ENCODE peak calls at places on chromosomes 2 and 18, in seven cellular contexts. Z is SK-N-SH, P is fibroblast of lung, G is GM23248, S is PC-3, R is K562, U is MM.1S. A is an unnamed sample. For H4K20me1 and H3K4me1, the result is how much of the 10 kb centered on the place peaks cover.

GRCh38 chr2:95262896-95263542 is 11.2 kb upstream of the PROM2 start:
- DNase-seq in R (no peak), Z (peak), S (no peak), U (no peak), G (no peak), P (no peak), A (no peak)

GRCh38 chr18:39053569-39053968 is 1488.0 kb upstream of the CELF4 start:
- DNase-seq in P (peak), U (no peak), R (no peak), S (no peak), Z (peak), G (no peak), A (no peak)

GRCh38 chr18:64659186-64659585 is 510.3 kb upstream of the LINC00305 start:
- DNase-seq in Z (no peak), P (no peak), U (no peak), S (no peak), G (no peak), R (no peak), A (no peak)

GRCh38 chr18:11739893-11740292 is 50.8 kb downstream of the GNAL start:
- DNase-seq in U (no peak), Z (no peak), P (no peak), S (no peak), R (no peak), G (no peak), A (no peak)

GRCh38 chr18:24089626-24090337 is 49.1 kb upstream of the CABYR start:
- DNase-seq in S (no peak), R (no peak), U (no peak), P (no peak), Z (no peak), G (no peak), A (no peak)

GRCh38 chr2:133732982-133733670 is 164.9 kb upstream of the NCKAP5 start:
- DNase-seq in P (no peak), U (no peak), G (peak), Z (no peak), R (no peak), S (no peak), A (no peak)

GRCh38 chr2:18781541-18782280 is 192.3 kb upstream of the NT5C1B start:
- DNase-seq in U (no peak), G (no peak), P (no peak), R (no peak), S (no peak), Z (no peak), A (no peak)

GRCh38 chr2:527581-527980 is 149.6 kb downstream of the TMEM18 start:
- DNase-seq in Z (no peak), G (no peak), S (no peak), U (no peak), R (no peak), P (no peak), A (no peak)

GRCh38 chr2:232075080-232075479 is 113.6 kb downstream of the DIS3L2 start:
- DNase-seq in Z (no peak), U (no peak), P (peak), G (peak), R (no peak), S (peak), A (no peak)

GRCh38 chr2:106030287-106031268 is 163.5 kb downstream of the UXS1 start:
- DNase-seq in S (peak), P (peak), G (peak), U (no peak), Z (no peak), R (no peak), A (no peak)

GRCh38 chr2:209556354-209556961 is 132.6 kb downstream of the MAP2 start:
- DNase-seq in R (no peak), Z (peak), G (peak), S (peak), U (peak), P (peak), A (no peak)

GRCh38 chr2:167946367-167946955 is 300.9 kb downstream of the STK39 start:
- DNase-seq in P (no peak), R (no peak), S (no peak), G (no peak), Z (no peak), U (no peak), A (no peak)

GRCh38 chr2:65056990-65057375 is 767 bp downstream of the CEP68 start:
- DNase-seq in R (no peak), P (no peak), U (peak), Z (no peak), S (no peak), G (no peak), A (no peak)

GRCh38 chr2:76275788-76276187 is 565.1 kb upstream of the GCFC2 start:
- DNase-seq in P (no peak), R (no peak), U (peak), S (no peak), Z (no peak), G (no peak), A (no peak)

GRCh38 chr2:68980956-68981355 is 6.5 kb downstream of the GKN1 start:
- DNase-seq in U (no peak), G (no peak), S (no peak), P (no peak), Z (no peak), R (no peak), A (peak)

GRCh38 chr2:199160677-199161465 is 296.9 kb downstream of the SATB2 start:
- DNase-seq in U (no peak), R (no peak), S (peak), Z (no peak), G (peak), P (peak), A (no peak)

GRCh38 chr18:33751613-33752221 is 173.7 kb downstream of the ASXL3 start:
- DNase-seq in G (peak), S (peak), U (peak), Z (no peak), P (peak), R (no peak), A (no peak)

GRCh38 chr2:44118257-44118656 is 50.4 kb upstream of the PPM1B start:
- DNase-seq in R (peak), S (no peak), U (no peak), P (no peak), G (peak), Z (no peak), A (no peak)

GRCh38 chr2:119106301-119106897 is 52.2 kb downstream of the C1QL2 start:
- DNase-seq in S (peak), P (peak), Z (no peak), U (peak), R (peak), G (peak), A (peak)

GRCh38 chr2:45045706-45046105 is 36.5 kb upstream of the SIX2 start:
- DNase-seq in P (no peak), G (no peak), Z (no peak), U (no peak), S (no peak), R (no peak), A (no peak)

GRCh38 chr18:67590571-67591141 is 74.1 kb upstream of the DSEL start:
- DNase-seq in U (peak), S (peak), P (peak), G (peak), R (no peak), Z (no peak), A (no peak)

GRCh38 chr2:218788529-218789237 is 6.7 kb downstream of the CYP27A1 start:
- DNase-seq in Z (no peak), P (peak), G (peak), R (no peak), S (no peak), U (no peak), A (no peak)

GRCh38 chr2:20110383-20110782 is 59.0 kb upstream of the LAPTM4A start:
- DNase-seq in P (no peak), R (no peak), G (no peak), Z (no peak), U (no peak), S (no peak), A (no peak)

GRCh38 chr2:79124907-79125720 is 4.8 kb downstream of the REG1A start:
- DNase-seq in Z (no peak), S (no peak), G (no peak), U (no peak), P (no peak), R (no peak), A (no peak)

GRCh38 chr18:80010551-80010906 is 22.2 kb upstream of the TXNL4A start:
- DNase-seq in S (no peak), U (no peak), Z (no peak), G (no peak), P (no peak), R (no peak), A (no peak)

GRCh38 chr2:146997488-146997887 is 847.3 kb upstream of the ACVR2A start:
- DNase-seq in G (no peak), Z (no peak), P (no peak), S (no peak), U (no peak), R (no peak), A (no peak)

GRCh38 chr2:202945-203344 is 60.9 kb downstream of the SH3YL1 start:
- DNase-seq in Z (no peak), S (no peak), U (no peak), P (no peak), R (no peak), G (no peak), A (no peak)

GRCh38 chr18:62183578-62184195 is 3.2 kb downstream of the PIGN start:
- DNase-seq in U (peak), G (peak), S (peak), R (peak), P (peak), Z (peak), A (peak)

GRCh38 chr2:109439897-109440506 is 173.8 kb downstream of the SEPTIN10 start:
- DNase-seq in R (no peak), G (no peak), U (no peak), Z (no peak), P (no peak), S (no peak), A (no peak)

GRCh38 chr18:52254367-52254766 is 85.6 kb upstream of the DCC start:
- DNase-seq in R (no peak), P (no peak), G (no peak), Z (no peak), S (peak), U (no peak), A (no peak)

GRCh38 chr18:58866261-58867232 is 1.9 kb downstream of the ZNF532 start:
- DNase-seq in G (no peak), P (no peak), S (no peak), U (no peak), R (no peak), Z (no peak), A (no peak)

GRCh38 chr2:85547859-85548607 is 9.1 kb downstream of the MAT2A start:
- DNase-seq in P (peak), S (peak), U (no peak), R (no peak), G (no peak), Z (no peak), A (no peak)

GRCh38 chr2:231563378-231563961 is 29.2 kb upstream of the TEX44 start:
- DNase-seq in U (peak), P (peak), R (peak), S (peak), G (peak), Z (peak), A (peak)

GRCh38 chr2:73830871-73831401 is 2.2 kb downstream of the STAMBP start:
- DNase-seq in G (peak), R (no peak), Z (no peak), P (peak), U (no peak), S (peak), A (no peak)

GRCh38 chr2:70247364-70248144 is 874 bp downstream of the TIA1 start:
- DNase-seq in G (peak), U (no peak), P (peak), S (peak), Z (no peak), R (no peak), A (no peak)

GRCh38 chr18:36633961-36634412 is 194.8 kb downstream of the TPGS2 start:
- DNase-seq in G (no peak), R (no peak), P (no peak), S (no peak), Z (no peak), U (no peak), A (no peak)

GRCh38 chr18:46343456-46343855 is 239.3 kb downstream of the HAUS1 start:
- DNase-seq in G (no peak), S (no peak), P (no peak), R (no peak), U (no peak), Z (no peak), A (peak)

GRCh38 chr2:73043279-73043678 is 28.2 kb downstream of the SFXN5 start:
- DNase-seq in Z (no peak), U (no peak), G (no peak), P (no peak), R (no peak), S (no peak), A (no peak)

GRCh38 chr2:27212626-27213471 is 781 bp upstream of the SLC5A6 start:
- DNase-seq in G (peak), S (peak), U (peak), P (peak), Z (peak), R (peak), A (peak)

DNA sequence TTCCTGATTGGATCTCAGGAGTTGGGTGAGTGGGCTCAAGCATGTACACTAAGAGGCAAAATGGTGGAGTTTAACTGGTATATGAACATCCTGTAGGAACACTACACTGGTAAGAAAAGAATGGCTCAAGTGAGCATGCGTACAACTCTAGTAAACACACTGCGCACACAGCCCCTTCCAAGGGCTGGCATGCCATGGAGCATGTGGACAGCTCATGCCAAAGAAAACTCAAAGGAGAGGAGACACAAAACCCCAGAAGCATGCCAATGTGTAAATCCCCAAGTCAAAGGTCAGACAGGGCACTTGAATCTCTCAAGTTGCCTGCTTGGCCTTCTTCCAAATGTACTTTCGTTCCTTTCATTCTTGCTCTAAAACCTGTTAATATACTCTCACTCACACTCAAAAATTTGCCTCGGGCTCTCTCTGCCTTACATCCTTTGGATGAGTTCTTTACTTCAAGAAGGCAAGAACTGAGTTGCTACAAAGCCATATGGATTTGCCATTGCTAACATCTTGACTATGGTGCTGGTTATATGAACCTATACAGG is 365.3 kb downstream of the NBAS start:
- DNase-seq in P (no peak), Z (no peak), G (no peak), S (peak), U (no peak), R (no peak), A (no peak)
- H4K20me1 ChIP-seq in P (under half), Z (under half), G (under half), S (under half), U (under half), R (under half), A (under half)

DNA sequence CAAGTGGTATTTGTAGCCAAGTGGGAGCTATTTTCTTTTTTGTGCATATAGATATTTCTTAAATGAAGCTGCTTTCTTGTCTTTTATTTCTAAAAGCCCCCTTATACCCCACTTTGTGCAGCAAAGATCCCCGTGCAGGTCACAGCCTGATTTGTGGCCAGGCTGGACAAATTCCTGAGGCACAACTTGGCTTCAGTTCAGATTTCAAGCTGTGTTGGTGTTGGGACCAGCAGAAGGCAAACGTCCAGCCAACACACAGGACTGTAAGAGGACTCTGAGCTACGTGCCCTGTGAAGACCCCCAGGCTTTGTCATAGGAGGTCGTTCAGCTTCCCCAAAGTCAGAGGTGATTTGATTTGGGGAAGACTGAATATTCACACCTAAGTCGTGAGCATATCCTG is 21.9 kb downstream of the FOSL2 start:
- DNase-seq in Z (no peak), U (no peak), S (no peak), P (no peak), R (no peak), G (no peak), A (no peak)
- H3K4me1 ChIP-seq in Z (under half), U (under half), S (under half), P (under half), R (under half), G (under half), A (under half)

GRCh38 chr2:26049641-26050040 is 15.8 kb downstream of the RAB10 start:
- DNase-seq in R (no peak), P (no peak), G (no peak), Z (no peak), U (no peak), S (no peak), A (no peak)
- H4K20me1 ChIP-seq in R (under half), P (under half), G (under half), Z (half or more), U (under half), S (half or more), A (half or more)

GRCh38 chr2:235940330-235940729 is 227.9 kb downstream of the GBX2 start:
- DNase-seq in U (no peak), Z (peak), R (peak), S (no peak), G (peak), P (peak), A (no peak)
- H3K4me1 ChIP-seq in U (under half), Z (under half), R (under half), S (under half), G (under half), P (under half), A (under half)

GRCh38 chr2:121902616-121903015 is 147.2 kb downstream of the TSN start:
- DNase-seq in Z (no peak), U (no peak), P (no peak), R (peak), G (no peak), S (no peak), A (no peak)

GRCh38 chr2:121904656-121905055 is 149.2 kb downstream of the TSN start:
- DNase-seq in S (no peak), U (no peak), Z (no peak), P (no peak), G (no peak), R (no peak), A (no peak)

GRCh38 chr2:121903037-121903689 is 147.7 kb downstream of the TSN start:
- DNase-seq in S (no peak), P (no peak), G (peak), Z (peak), R (no peak), U (no peak), A (no peak)

GRCh38 chr2:121900391-121900790 is 144.9 kb downstream of the TSN start:
- DNase-seq in G (no peak), Z (no peak), P (no peak), U (no peak), S (no peak), R (no peak), A (no peak)

GRCh38 chr2:121902171-121902591 is 146.7 kb downstream of the TSN start:
- DNase-seq in G (peak), R (peak), P (no peak), Z (no peak), S (no peak), U (no peak), A (no peak)
- H4K20me1 ChIP-seq in G (under half), R (under half), P (under half), Z (under half), S (under half), U (under half), A (under half)

DNA sequence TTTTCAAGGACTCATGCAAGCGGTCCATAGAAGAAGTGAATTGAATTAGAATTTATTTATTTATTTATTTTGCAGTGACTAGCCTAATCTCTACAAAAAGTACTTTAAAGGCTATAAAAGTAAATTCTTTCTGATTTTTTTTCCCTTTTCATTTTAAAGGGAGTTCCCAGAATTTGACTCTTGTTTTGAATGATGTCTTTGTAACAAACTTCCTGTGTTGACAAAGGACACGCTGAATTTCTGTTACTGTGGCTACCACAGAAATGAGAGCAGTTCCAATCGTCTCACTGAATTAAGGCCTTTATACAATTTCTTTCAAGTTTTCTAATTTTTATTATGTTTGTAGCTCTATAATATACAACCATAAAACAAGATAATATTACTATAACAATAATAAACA is 46.3 kb upstream of the LPIN2 start:
- DNase-seq in U (no peak), S (no peak), G (no peak), P (no peak), Z (no peak), R (no peak), A (no peak)
- H3K4me1 ChIP-seq in U (under half), S (under half), G (under half), P (under half), Z (under half), R (under half), A (under half)

GRCh38 chr2:241677392-241677791 is 9.2 kb downstream of the DTYMK start:
- DNase-seq in Z (no peak), P (no peak), G (no peak), S (no peak), U (no peak), R (no peak), A (no peak)

GRCh38 chr2:241680044-241680443 is 6.6 kb downstream of the DTYMK start:
- DNase-seq in R (no peak), S (no peak), P (no peak), Z (no peak), U (no peak), G (no peak), A (no peak)

GRCh38 chr2:241680827-241681599 is 5.6 kb downstream of the DTYMK start:
- DNase-seq in S (peak), G (peak), R (no peak), P (peak), U (no peak), Z (no peak), A (no peak)

GRCh38 chr2:241678307-241678706 is 8.3 kb downstream of the DTYMK start:
- DNase-seq in R (no peak), Z (no peak), S (no peak), U (no peak), P (no peak), G (no peak), A (no peak)

DNA sequence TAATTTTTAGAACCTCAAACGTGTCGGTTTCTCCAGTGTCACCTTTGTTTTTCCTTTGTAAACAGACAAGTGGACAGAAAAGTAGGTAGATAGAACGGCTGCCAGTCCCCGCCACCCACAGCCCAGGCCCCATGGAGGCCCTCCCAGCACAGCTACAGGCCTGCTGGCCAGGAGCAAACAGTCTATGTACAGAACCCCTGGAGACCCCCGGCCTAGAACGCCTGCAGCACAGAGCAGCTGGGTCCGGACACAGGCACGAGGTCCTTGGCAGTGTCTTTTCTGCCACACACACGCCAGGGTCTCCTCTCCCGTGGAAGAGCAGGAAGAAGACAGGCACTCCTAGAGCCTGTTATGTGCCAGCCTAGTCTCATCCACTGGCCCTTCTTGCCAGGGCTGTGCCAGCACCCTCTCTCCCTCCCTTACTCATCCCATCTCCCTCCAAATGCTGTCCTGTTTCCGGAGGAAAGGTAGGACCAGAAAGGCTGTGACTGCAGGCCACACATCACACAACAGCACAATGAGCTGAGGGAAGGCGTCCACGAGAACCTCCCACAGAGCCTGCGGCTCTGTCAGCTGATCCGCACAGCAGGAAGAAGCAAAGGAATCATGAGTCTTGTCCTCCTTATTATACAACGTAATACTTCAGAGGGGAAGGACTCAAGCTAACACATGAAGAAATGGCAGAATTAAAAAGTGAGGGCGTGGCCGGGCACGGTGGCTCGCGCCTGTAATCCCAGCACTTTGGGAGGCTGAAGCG is 7.7 kb downstream of the DTYMK start:
- DNase-seq in U (no peak), Z (no peak), R (no peak), G (no peak), S (no peak), P (no peak), A (no peak)
- H4K20me1 ChIP-seq in U (under half), Z (under half), R (under half), G (under half), S (under half), P (under half), A (under half)

A was measured in DND-41.